ENCODE peak calls at places on chromosomes 7 and 10, in five cellular contexts. D, Q, Y, G and L are unnamed samples.

GRCh38 chr10:118116555-118117311 is 70.0 kb upstream of the RAB11FIP2 start:
- DNase-seq in D (no peak), Y (no peak), Q (no peak), G (no peak), L (no peak)

GRCh38 chr7:22110227-22110839 is 164.6 kb upstream of the CDCA7L start:
- DNase-seq in Y (peak), Q (no peak), D (peak), G (peak), L (peak)

GRCh38 chr10:6843477-6843876 is 263.4 kb upstream of the PRKCQ start:
- DNase-seq in D (no peak), Y (no peak), Q (no peak), G (no peak), L (no peak)

GRCh38 chr7:138902156-138902555 is 79.0 kb downstream of the KIAA1549 start:
- DNase-seq in Y (no peak), Q (no peak), G (no peak), D (no peak), L (no peak)

GRCh38 chr10:31677198-31678138 is 251.2 kb downstream of the ARHGAP12 start:
- DNase-seq in D (no peak), G (no peak), Y (no peak), Q (no peak), L (no peak)

GRCh38 chr7:6637544-6638229 is 569 bp downstream of the ZNF316 start:
- DNase-seq in D (no peak), Q (no peak), Y (no peak), G (peak), L (no peak)

GRCh38 chr10:71632200-71632820 is 87.3 kb downstream of the C10orf105 start:
- DNase-seq in Q (no peak), D (no peak), Y (no peak), G (no peak), L (no peak)

GRCh38 chr7:73615886-73616285 is 8.4 kb downstream of the MLXIPL start:
- DNase-seq in D (no peak), Y (no peak), G (no peak), Q (no peak), L (no peak)

GRCh38 chr7:117014673-117015133 is 61.4 kb downstream of the ST7 start:
- DNase-seq in D (peak), Y (peak), G (no peak), Q (no peak), L (no peak)

GRCh38 chr10:65149878-65150277 is 1628.7 kb downstream of the REEP3 start:
- DNase-seq in G (no peak), D (no peak), Y (no peak), Q (no peak), L (no peak)

GRCh38 chr10:97485647-97486281 is 12.5 kb downstream of the MMS19 start:
- DNase-seq in G (no peak), D (no peak), Q (no peak), Y (no peak), L (no peak)

GRCh38 chr10:60733189-60733815 is 45.0 kb upstream of the CDK1 start:
- DNase-seq in Q (peak), G (peak), D (no peak), Y (peak), L (no peak)

GRCh38 chr10:104666106-104666505 is 25.0 kb downstream of the SORCS3 start:
- DNase-seq in Y (no peak), Q (no peak), D (no peak), G (no peak), L (no peak)

GRCh38 chr10:72099054-72099921 is 10.9 kb upstream of the SPOCK2 start:
- DNase-seq in G (no peak), D (no peak), Y (peak), Q (no peak), L (no peak)

GRCh38 chr7:27737591-27737990 is 2.4 kb upstream of the TAX1BP1 start:
- DNase-seq in G (no peak), D (no peak), Y (no peak), Q (no peak), L (no peak)

GRCh38 chr10:83603708-83604107 is 535.6 kb upstream of the GHITM start:
- DNase-seq in Y (no peak), D (no peak), Q (no peak), G (no peak), L (no peak)

GRCh38 chr7:138086585-138087270 is 10.5 kb downstream of the AKR1D1 start:
- DNase-seq in Q (no peak), D (no peak), Y (no peak), G (no peak), L (no peak)